ENCODE peak calls at places on chromosomes 3 and 15, in four cellular contexts. One of them, this sample, is unnamed.

GRCh38 chr15:79339588-79340314 is 28.8 kb downstream of the TMED3 start:
- DNase-seq in C1 segment of cervical spinal cord: no peak
- DNase-seq in AG10803: peak; percentile 59
- DNase-seq in breast epithelium: no peak
- DNase-seq in this sample: no peak

GRCh38 chr3:159265705-159266104 is 463.9 kb downstream of the MFSD1 start:
- DNase-seq in C1 segment of cervical spinal cord: no peak
- DNase-seq in AG10803: no peak
- DNase-seq in breast epithelium: no peak
- DNase-seq in this sample: no peak

GRCh38 chr3:99925584-99925983 is 107.9 kb downstream of the CMSS1 start:
- DNase-seq in C1 segment of cervical spinal cord: no peak
- DNase-seq in AG10803: peak; percentile 86
- DNase-seq in breast epithelium: no peak
- DNase-seq in this sample: peak; percentile 33

GRCh38 chr3:9727743-9728142 is 3.8 kb upstream of the BRPF1 start:
- DNase-seq in C1 segment of cervical spinal cord: no peak
- DNase-seq in AG10803: no peak
- DNase-seq in breast epithelium: no peak
- DNase-seq in this sample: no peak

GRCh38 chr15:45704329-45705249 is 69.8 kb downstream of the SQOR start:
- DNase-seq in C1 segment of cervical spinal cord: no peak
- DNase-seq in AG10803: no peak
- DNase-seq in breast epithelium: no peak
- DNase-seq in this sample: peak; percentile 69

GRCh38 chr3:108744762-108745161 is 12.4 kb downstream of the RETNLB start:
- DNase-seq in C1 segment of cervical spinal cord: no peak
- DNase-seq in AG10803: no peak
- DNase-seq in breast epithelium: no peak
- DNase-seq in this sample: no peak

GRCh38 chr3:8739757-8740508 is 6.3 kb downstream of the CAV3 start:
- DNase-seq in C1 segment of cervical spinal cord: no peak
- DNase-seq in AG10803: peak; percentile 66
- DNase-seq in breast epithelium: no peak
- DNase-seq in this sample: no peak

GRCh38 chr3:1195922-1196321 is 103.1 kb downstream of the CNTN6 start:
- DNase-seq in C1 segment of cervical spinal cord: no peak
- DNase-seq in AG10803: peak; percentile 90
- DNase-seq in breast epithelium: no peak
- DNase-seq in this sample: no peak

GRCh38 chr15:90296996-90297395 is 31.5 kb downstream of the NGRN start:
- DNase-seq in C1 segment of cervical spinal cord: no peak
- DNase-seq in AG10803: no peak
- DNase-seq in breast epithelium: no peak
- DNase-seq in this sample: no peak

GRCh38 chr3:10410383-10411002 is 89.6 kb upstream of the SEC13 start:
- DNase-seq in C1 segment of cervical spinal cord: no peak
- DNase-seq in AG10803: no peak
- DNase-seq in breast epithelium: no peak
- DNase-seq in this sample: no peak

GRCh38 chr3:169923189-169923588 is 11.8 kb downstream of the SAMD7 start:
- DNase-seq in C1 segment of cervical spinal cord: no peak
- DNase-seq in AG10803: peak; percentile 8
- DNase-seq in breast epithelium: no peak
- DNase-seq in this sample: peak; percentile 84

GRCh38 chr3:81864273-81864672 is 102.8 kb upstream of the GBE1 start:
- DNase-seq in C1 segment of cervical spinal cord: no peak
- DNase-seq in AG10803: no peak
- DNase-seq in breast epithelium: no peak
- DNase-seq in this sample: no peak

GRCh38 chr3:120983841-120984240 is 75.8 kb downstream of the STXBP5L start:
- DNase-seq in C1 segment of cervical spinal cord: no peak
- DNase-seq in AG10803: no peak
- DNase-seq in breast epithelium: no peak
- DNase-seq in this sample: no peak

GRCh38 chr3:98743071-98743470 is 20.1 kb upstream of the ST3GAL6 start:
- DNase-seq in C1 segment of cervical spinal cord: no peak
- DNase-seq in AG10803: no peak
- DNase-seq in breast epithelium: no peak
- DNase-seq in this sample: peak; percentile 26

GRCh38 chr15:64527263-64527984 is 67.0 kb downstream of the ZNF609 start:
- DNase-seq in C1 segment of cervical spinal cord: no peak
- DNase-seq in AG10803: peak; percentile 62
- DNase-seq in breast epithelium: no peak
- DNase-seq in this sample: no peak

GRCh38 chr3:186472466-186473008 is 71.6 kb downstream of the CRYGS start:
- DNase-seq in C1 segment of cervical spinal cord: no peak
- DNase-seq in AG10803: peak; percentile 25
- DNase-seq in breast epithelium: no peak
- DNase-seq in this sample: no peak

GRCh38 chr15:25501828-25502446 is 63.1 kb upstream of the UBE3A start:
- DNase-seq in C1 segment of cervical spinal cord: no peak
- DNase-seq in AG10803: peak; percentile 35
- DNase-seq in breast epithelium: no peak
- DNase-seq in this sample: no peak

GRCh38 chr3:177203689-177204395 is 6.6 kb upstream of the TBL1XR1 start:
- DNase-seq in C1 segment of cervical spinal cord: no peak
- DNase-seq in AG10803: no peak
- DNase-seq in breast epithelium: no peak
- DNase-seq in this sample: peak; percentile 50

GRCh38 chr3:52315006-52315405 is 1.1 kb upstream of the DNAH1 start:
- DNase-seq in C1 segment of cervical spinal cord: no peak
- DNase-seq in AG10803: no peak
- DNase-seq in breast epithelium: no peak
- DNase-seq in this sample: no peak